ENCODE peak calls at places on chromosomes 11 and 22, in seven cellular contexts. V is AG04450; H is IMR-90; X is CD8-positive, alpha-beta memory T cell; J is A673; R is fibroblast of lung; E is gastrocnemius medialis. W is an unnamed sample.

GRCh38 chr22:27836181-27836580 is 34.6 kb upstream of the MN1 start:
- DNase-seq in E (no peak), H (no peak), R (peak), J (peak), V (no peak), X (no peak), W (no peak)

GRCh38 chr22:24090581-24090980 is 79.5 kb downstream of the CABIN1 start:
- DNase-seq in R (no peak), X (no peak), V (no peak), H (peak), J (no peak), E (no peak), W (no peak)

GRCh38 chr22:49330421-49331222 is 497.1 kb downstream of the BRD1 start:
- DNase-seq in J (no peak), X (no peak), V (no peak), R (no peak), E (no peak), H (no peak), W (no peak)

GRCh38 chr11:68852628-68853027 is 10.9 kb upstream of the CPT1A start:
- DNase-seq in V (no peak), H (no peak), E (no peak), J (no peak), X (no peak), R (no peak), W (no peak)

GRCh38 chr11:72574534-72575460 is 99.4 kb downstream of the PDE2A start:
- DNase-seq in R (no peak), V (no peak), J (no peak), X (no peak), H (no peak), E (no peak), W (no peak)

GRCh38 chr11:90134420-90135003 is at the start of gene NAALAD2:
- DNase-seq in H (peak), R (peak), J (peak), E (peak), X (no peak), V (no peak), W (peak)

GRCh38 chr11:125056931-125057330 is 6.2 kb upstream of the SLC37A2 start:
- DNase-seq in H (no peak), R (no peak), J (no peak), X (no peak), V (no peak), E (no peak), W (no peak)

GRCh38 chr11:61752925-61753551 is 602 bp downstream of the MYRF start:
- DNase-seq in X (no peak), R (no peak), J (peak), H (no peak), V (no peak), E (no peak), W (no peak)

GRCh38 chr22:40218723-40219294 is 41.1 kb downstream of the TNRC6B start:
- DNase-seq in R (peak), E (no peak), X (no peak), V (no peak), H (peak), J (no peak), W (no peak)

GRCh38 chr11:95154514-95154913 is 64.9 kb downstream of the ENDOD1 start:
- DNase-seq in V (no peak), H (peak), E (no peak), R (peak), J (peak), X (peak), W (no peak)

GRCh38 chr11:67271548-67272284 is 5.4 kb downstream of the GRK2 start:
- DNase-seq in V (no peak), R (no peak), J (peak), H (no peak), E (no peak), X (peak), W (no peak)

GRCh38 chr11:86918943-86919342 is 36.3 kb downstream of the FZD4 start:
- DNase-seq in V (no peak), X (no peak), E (no peak), J (no peak), H (no peak), R (peak), W (no peak)
- H3K27ac ChIP-seq in V (no peak), X (no peak), E (peak), J (peak), H (peak), R (no peak), W (no peak)

DNA sequence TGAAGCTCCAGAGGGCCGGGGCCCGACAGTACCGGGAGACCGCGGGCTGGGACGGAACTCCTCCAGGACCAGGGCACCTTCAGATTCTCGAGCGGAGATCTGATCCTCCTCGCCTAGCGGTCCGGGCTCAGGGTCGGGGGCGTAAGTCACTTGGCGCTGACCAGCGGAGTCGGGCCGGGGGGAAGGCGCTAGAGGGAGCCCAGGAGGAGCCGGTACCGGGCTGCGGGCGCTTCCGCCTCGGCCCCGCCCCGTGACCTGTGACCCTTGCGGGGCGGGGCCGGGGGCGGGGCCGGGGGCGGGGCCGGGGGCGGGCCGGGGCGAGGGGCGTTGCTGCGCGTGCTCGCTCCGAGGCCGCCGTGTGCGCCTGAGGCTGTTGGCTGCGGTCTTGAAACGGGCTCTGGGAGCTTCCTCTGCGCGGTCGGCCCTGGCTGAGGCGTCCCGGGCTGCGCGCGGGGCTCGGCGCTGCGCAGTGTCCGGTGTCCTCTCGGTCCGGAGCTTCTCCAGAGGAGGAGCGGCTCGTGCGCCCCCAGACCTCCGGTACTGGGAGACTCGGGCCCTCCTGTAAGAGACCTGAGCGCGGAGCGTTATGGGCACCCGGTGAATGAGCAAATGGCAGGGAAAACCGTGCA is at the start of gene ARSA:
- DNase-seq in V (peak), J (peak), E (peak), H (peak), X (peak), R (peak), W (peak)
- H3K27ac ChIP-seq in V (peak), J (peak), E (peak), H (peak), X (peak), R (peak), W (peak)

DNA sequence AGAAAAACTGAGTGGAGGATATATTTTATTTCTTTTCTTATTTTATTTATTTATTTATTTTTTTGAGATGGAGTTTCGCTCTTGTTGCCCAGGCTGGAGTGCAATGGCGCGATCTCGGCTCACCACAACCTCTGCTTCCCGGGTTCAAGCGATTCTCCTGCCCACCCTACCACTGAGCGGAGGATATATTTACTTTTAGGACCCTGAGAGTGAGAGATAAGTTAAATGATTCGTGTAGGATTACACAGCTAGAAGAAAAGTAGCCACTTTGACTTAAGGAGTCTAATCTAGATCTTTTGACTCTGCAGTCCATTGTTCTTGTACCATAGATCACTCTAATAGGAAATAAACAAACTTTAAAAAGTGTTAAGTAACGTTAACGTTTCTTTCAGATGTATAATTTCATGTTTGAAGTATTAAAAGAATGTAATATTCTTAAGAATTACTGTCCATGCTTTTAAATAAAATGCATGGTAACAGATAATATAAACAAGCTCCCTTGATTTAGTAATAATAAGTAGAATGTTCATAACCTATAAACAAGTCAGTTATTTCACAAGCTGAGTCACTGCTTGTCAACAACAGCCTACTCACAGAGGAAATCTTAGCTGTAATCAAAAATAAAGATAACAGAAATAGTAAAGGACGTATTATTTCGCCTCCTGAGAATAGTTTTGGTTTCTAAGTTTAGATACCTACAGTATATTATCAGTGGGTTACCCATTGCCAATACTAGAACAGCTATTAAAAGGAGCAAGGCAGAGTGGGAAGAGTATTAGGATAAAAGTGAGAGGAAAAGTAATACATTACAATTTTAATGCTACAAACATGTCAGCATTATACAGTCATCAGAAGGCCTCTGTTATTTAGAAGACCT is 18.6 kb downstream of the USP47 start:
- DNase-seq in H (peak), J (no peak), V (no peak), R (no peak), X (no peak), E (no peak), W (no peak)
- H3K27ac ChIP-seq in H (no peak), J (no peak), V (no peak), R (peak), X (peak), E (peak), W (no peak)

GRCh38 chr11:114315749-114316368 is 19.7 kb downstream of the NNMT start:
- DNase-seq in X (peak), J (no peak), R (no peak), V (no peak), E (no peak), H (no peak), W (no peak)
- H3K27ac ChIP-seq in X (no peak), J (no peak), R (no peak), V (no peak), E (peak), H (no peak), W (no peak)

DNA sequence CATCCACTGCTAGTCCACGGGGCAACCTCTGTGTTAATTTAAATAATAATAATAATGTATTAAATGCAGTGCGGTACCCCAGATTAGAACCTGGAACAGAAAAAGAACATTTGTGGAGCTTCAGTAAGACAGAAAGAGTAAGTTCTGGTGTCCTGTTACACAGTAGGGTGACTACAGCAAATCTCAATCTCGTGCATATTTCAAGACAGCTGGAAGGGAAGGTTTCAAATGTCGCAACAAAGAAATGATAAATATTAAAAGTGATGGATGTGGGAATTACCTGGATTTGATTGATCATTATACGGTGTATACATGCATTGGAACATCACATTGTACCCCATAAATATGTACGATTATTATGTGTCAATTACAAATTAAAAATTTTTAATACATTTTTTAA is 1.7 kb upstream of the RAC2 start:
- DNase-seq in X (no peak), J (no peak), R (no peak), H (peak), V (no peak), E (no peak), W (no peak)
- H3K27ac ChIP-seq in X (no peak), J (no peak), R (no peak), H (no peak), V (no peak), E (no peak), W (no peak)

DNA sequence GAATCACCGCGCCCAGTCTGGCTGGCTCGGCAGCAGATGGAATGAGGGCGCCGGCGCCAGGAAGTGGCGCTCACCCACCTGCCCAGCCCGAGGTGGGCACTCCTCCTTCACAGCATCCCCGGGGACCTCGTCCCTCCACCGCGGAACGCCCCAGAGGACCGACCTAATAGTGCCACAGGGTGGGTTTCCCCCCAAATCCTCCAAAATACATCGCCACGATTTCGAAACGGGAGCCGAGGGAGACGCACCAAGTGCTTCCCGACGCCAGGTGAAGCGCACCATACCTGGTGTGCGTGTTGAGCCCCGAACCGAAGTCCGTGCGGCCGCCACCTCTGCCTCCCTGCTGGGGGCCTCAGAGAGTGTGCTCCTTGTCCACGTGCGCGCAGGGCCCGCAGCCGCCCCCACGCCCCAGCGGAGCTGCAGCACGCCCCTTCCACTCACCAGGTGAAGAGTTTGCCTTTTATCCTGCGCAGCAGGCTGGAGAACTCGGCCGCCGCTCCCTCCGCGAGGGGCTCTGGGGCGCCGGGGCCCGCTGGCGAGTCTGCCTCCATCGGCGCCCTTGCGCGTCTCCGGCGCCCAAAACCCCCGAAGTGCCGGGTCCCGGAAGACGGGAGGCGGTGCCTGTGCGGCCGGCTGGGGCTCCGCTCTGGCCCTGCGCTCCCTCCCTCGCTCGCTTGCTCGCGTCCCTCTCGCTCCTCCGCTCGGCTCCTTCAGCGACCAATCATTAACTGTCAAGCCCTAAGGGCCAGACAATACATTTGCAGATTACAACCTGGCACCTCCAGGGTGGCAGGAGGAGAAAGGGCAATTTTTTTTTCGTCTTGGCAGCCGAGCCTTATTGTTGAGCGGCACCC is at the start of gene SLC35F2:
- DNase-seq in X (peak), V (no peak), J (peak), E (peak), R (peak), H (peak), W (no peak)
- H3K27ac ChIP-seq in X (peak), V (no peak), J (peak), E (peak), R (no peak), H (no peak), W (no peak)

W was measured in caudate nucleus.